ENCODE peak calls at places on chromosomes 4 and X, in six cellular contexts. One of them, this sample, is unnamed.

GRCh38 chrX:14095702-14096101 is 66.0 kb upstream of the GEMIN8 start:
- DNase-seq in transverse colon: peak; percentile 9
- DNase-seq in pancreas: peak; percentile 30
- DNase-seq in fibroblast of pulmonary artery: peak; percentile 74
- DNase-seq in AG09309: peak; percentile 27
- DNase-seq in kidney epithelial cell: peak; percentile 7
- DNase-seq in this sample: peak; percentile 23

GRCh38 chr4:110663738-110664444 is 41.0 kb upstream of the PITX2 start:
- DNase-seq in transverse colon: no peak
- DNase-seq in pancreas: no peak
- DNase-seq in fibroblast of pulmonary artery: no peak
- DNase-seq in AG09309: peak; percentile 46
- DNase-seq in kidney epithelial cell: peak; percentile 19
- DNase-seq in this sample: peak; percentile 51

GRCh38 chr4:162115323-162115722 is 48.5 kb downstream of the FSTL5 start:
- DNase-seq in transverse colon: no peak
- DNase-seq in pancreas: no peak
- DNase-seq in fibroblast of pulmonary artery: no peak
- DNase-seq in AG09309: no peak
- DNase-seq in kidney epithelial cell: no peak
- DNase-seq in this sample: no peak

GRCh38 chr4:52369649-52370048 is 289.5 kb downstream of the USP46 start:
- DNase-seq in transverse colon: no peak
- DNase-seq in pancreas: no peak
- DNase-seq in fibroblast of pulmonary artery: no peak
- DNase-seq in AG09309: no peak
- DNase-seq in kidney epithelial cell: no peak
- DNase-seq in this sample: peak; percentile 74

GRCh38 chr4:120801171-120801758 is 121.3 kb downstream of the PRDM5 start:
- DNase-seq in transverse colon: no peak
- DNase-seq in pancreas: no peak
- DNase-seq in fibroblast of pulmonary artery: peak; percentile 80
- DNase-seq in AG09309: peak; percentile 25
- DNase-seq in kidney epithelial cell: no peak
- DNase-seq in this sample: peak; percentile 64

GRCh38 chr4:67700119-67700873 is 659 bp downstream of the UBA6 start:
- DNase-seq in transverse colon: no peak
- DNase-seq in pancreas: no peak
- DNase-seq in fibroblast of pulmonary artery: peak; percentile 17
- DNase-seq in AG09309: no peak
- DNase-seq in kidney epithelial cell: no peak
- DNase-seq in this sample: no peak

GRCh38 chr4:119627267-119628190 is 1.1 kb downstream of the PDE5A start:
- DNase-seq in transverse colon: peak; percentile 72
- DNase-seq in pancreas: peak; percentile 72
- DNase-seq in fibroblast of pulmonary artery: peak; percentile 35
- DNase-seq in AG09309: no peak
- DNase-seq in kidney epithelial cell: no peak
- DNase-seq in this sample: peak; percentile 41

GRCh38 chr4:172983014-172983413 is 185.6 kb upstream of the GALNT7 start:
- DNase-seq in transverse colon: no peak
- DNase-seq in pancreas: no peak
- DNase-seq in fibroblast of pulmonary artery: peak; percentile 64
- DNase-seq in AG09309: no peak
- DNase-seq in kidney epithelial cell: no peak
- DNase-seq in this sample: no peak

GRCh38 chr4:133152330-133152791 is 3.3 kb downstream of the PCDH10 start:
- DNase-seq in transverse colon: no peak
- DNase-seq in pancreas: no peak
- DNase-seq in fibroblast of pulmonary artery: peak; percentile 31
- DNase-seq in AG09309: no peak
- DNase-seq in kidney epithelial cell: no peak
- DNase-seq in this sample: peak; percentile 20

GRCh38 chr4:6913350-6913749 is 3.7 kb downstream of the TBC1D14 start:
- DNase-seq in transverse colon: no peak
- DNase-seq in pancreas: no peak
- DNase-seq in fibroblast of pulmonary artery: no peak
- DNase-seq in AG09309: no peak
- DNase-seq in kidney epithelial cell: no peak
- DNase-seq in this sample: no peak

GRCh38 chr4:5029447-5029846 is 10.2 kb upstream of the CYTL1 start:
- DNase-seq in transverse colon: no peak
- DNase-seq in pancreas: no peak
- DNase-seq in fibroblast of pulmonary artery: no peak
- DNase-seq in AG09309: no peak
- DNase-seq in kidney epithelial cell: no peak
- DNase-seq in this sample: no peak

GRCh38 chr4:108794136-108794535 is 31.3 kb upstream of the ETNPPL start:
- DNase-seq in transverse colon: no peak
- DNase-seq in pancreas: no peak
- DNase-seq in fibroblast of pulmonary artery: peak; percentile 18
- DNase-seq in AG09309: no peak
- DNase-seq in kidney epithelial cell: peak; percentile 10
- DNase-seq in this sample: peak; percentile 10

GRCh38 chrX:126141014-126141413 is 25.1 kb downstream of the DCAF12L2 start:
- DNase-seq in transverse colon: no peak
- DNase-seq in pancreas: no peak
- DNase-seq in fibroblast of pulmonary artery: no peak
- DNase-seq in AG09309: no peak
- DNase-seq in kidney epithelial cell: no peak
- DNase-seq in this sample: no peak

GRCh38 chrX:77788050-77788449 is 2.0 kb upstream of the ATRX start:
- DNase-seq in transverse colon: no peak
- DNase-seq in pancreas: no peak
- DNase-seq in fibroblast of pulmonary artery: no peak
- DNase-seq in AG09309: peak; percentile 20
- DNase-seq in kidney epithelial cell: no peak
- DNase-seq in this sample: no peak

GRCh38 chr4:14379148-14379547 is 623.1 kb upstream of the CPEB2 start:
- DNase-seq in transverse colon: no peak
- DNase-seq in pancreas: no peak
- DNase-seq in fibroblast of pulmonary artery: no peak
- DNase-seq in AG09309: no peak
- DNase-seq in kidney epithelial cell: no peak
- DNase-seq in this sample: no peak

GRCh38 chr4:23889814-23890269 is at the start of gene PPARGC1A:
- DNase-seq in transverse colon: peak; percentile 81
- DNase-seq in pancreas: peak; percentile 36
- DNase-seq in fibroblast of pulmonary artery: peak; percentile 26
- DNase-seq in AG09309: no peak
- DNase-seq in kidney epithelial cell: peak; percentile 59
- DNase-seq in this sample: no peak

GRCh38 chr4:112075129-112075753 is 70.0 kb upstream of the FAM241A start:
- DNase-seq in transverse colon: peak; percentile 12
- DNase-seq in pancreas: no peak
- DNase-seq in fibroblast of pulmonary artery: peak; percentile 78
- DNase-seq in AG09309: no peak
- DNase-seq in kidney epithelial cell: no peak
- DNase-seq in this sample: peak; percentile 60

GRCh38 chrX:22686138-22686541 is 313.6 kb upstream of the DDX53 start:
- DNase-seq in transverse colon: no peak
- DNase-seq in pancreas: no peak
- DNase-seq in fibroblast of pulmonary artery: peak; percentile 91
- DNase-seq in AG09309: no peak
- DNase-seq in kidney epithelial cell: peak; percentile 66
- DNase-seq in this sample: no peak

DNA sequence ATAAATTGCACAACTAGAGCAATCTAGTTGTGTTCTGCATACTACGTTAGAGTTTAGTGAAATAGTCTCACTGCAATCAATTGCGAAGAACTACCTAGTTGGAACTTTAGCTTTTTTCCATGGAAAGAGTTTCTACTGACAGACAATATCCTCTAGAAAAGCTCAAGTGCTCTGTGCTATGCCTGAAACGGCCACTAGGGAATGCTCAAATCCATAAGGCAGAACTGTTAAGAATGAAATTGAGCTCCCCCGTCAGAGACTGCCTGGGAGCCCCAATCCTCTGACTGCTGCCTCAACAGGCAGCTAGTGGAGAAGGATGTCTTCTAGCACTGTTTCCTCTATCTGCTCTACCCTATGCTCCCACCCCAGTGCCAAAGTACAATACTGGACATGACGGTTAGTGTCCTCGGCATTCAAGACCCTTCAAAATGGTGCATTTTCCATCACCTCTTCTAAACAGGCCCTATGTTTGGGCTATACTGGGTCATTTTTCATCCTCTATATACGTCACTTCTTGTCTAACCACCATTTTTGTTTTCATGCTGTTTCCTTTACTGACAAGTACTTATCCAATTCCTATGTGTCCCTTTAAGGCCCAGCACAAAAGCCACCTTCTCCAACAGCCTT is 35.3 kb downstream of the FRMD7 start:
- DNase-seq in transverse colon: peak; percentile 50
- DNase-seq in pancreas: peak; percentile 34
- DNase-seq in fibroblast of pulmonary artery: peak; percentile 78
- DNase-seq in AG09309: peak; percentile 31
- DNase-seq in kidney epithelial cell: no peak
- DNase-seq in this sample: no peak
- TF ChIP-seq CTCF in transverse colon: peak; percentile 72
- TF ChIP-seq CTCF in pancreas: peak; percentile 75
- TF ChIP-seq CTCF in fibroblast of pulmonary artery: peak; percentile 82
- TF ChIP-seq CTCF in AG09309: peak; percentile 77
- TF ChIP-seq CTCF in kidney epithelial cell: peak; percentile 70
- TF ChIP-seq CTCF in this sample: peak; percentile 74

GRCh38 chr4:140331245-140331644 is 42.2 kb upstream of the SCOC start:
- DNase-seq in transverse colon: no peak
- DNase-seq in pancreas: no peak
- DNase-seq in fibroblast of pulmonary artery: no peak
- DNase-seq in AG09309: no peak
- DNase-seq in kidney epithelial cell: no peak
- DNase-seq in this sample: no peak

GRCh38 chr4:140326395-140326993 is 47.0 kb upstream of the SCOC start:
- DNase-seq in transverse colon: peak; percentile 14
- DNase-seq in pancreas: no peak
- DNase-seq in fibroblast of pulmonary artery: peak; percentile 73
- DNase-seq in AG09309: no peak
- DNase-seq in kidney epithelial cell: no peak
- DNase-seq in this sample: peak; percentile 13

GRCh38 chr4:140332734-140333133 is 40.7 kb upstream of the SCOC start:
- DNase-seq in transverse colon: no peak
- DNase-seq in pancreas: no peak
- DNase-seq in fibroblast of pulmonary artery: no peak
- DNase-seq in AG09309: no peak
- DNase-seq in kidney epithelial cell: no peak
- DNase-seq in this sample: no peak

GRCh38 chr4:140333523-140333922 is 39.9 kb upstream of the SCOC start:
- DNase-seq in transverse colon: no peak
- DNase-seq in pancreas: no peak
- DNase-seq in fibroblast of pulmonary artery: no peak
- DNase-seq in AG09309: no peak
- DNase-seq in kidney epithelial cell: no peak
- DNase-seq in this sample: no peak

DNA sequence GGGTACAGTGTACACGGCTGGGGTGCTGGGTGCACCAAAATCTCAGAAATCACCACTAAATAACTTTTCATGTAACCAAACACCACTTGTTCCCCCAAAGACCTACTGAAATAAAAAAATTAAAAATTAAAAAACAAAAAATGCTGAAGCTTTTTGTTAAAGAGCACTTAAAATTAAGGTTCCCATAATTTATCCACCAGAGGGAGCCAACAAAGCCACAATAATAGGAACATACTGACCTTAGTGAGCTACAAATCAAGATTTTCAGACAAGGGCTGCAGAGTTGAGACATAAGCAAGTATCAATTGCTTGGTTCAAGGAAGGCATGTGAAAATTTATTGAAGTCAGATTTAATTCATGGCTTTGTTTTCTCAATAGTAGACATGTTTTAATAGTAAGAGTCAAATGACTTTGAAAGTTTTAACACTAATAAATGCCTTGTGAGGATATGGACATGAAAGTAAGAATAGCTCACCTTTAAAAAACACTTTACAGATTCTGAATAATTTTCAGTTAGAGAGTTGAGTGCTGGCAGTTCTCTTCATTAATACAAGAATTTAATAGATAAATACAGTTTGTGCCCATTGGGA is 43.0 kb upstream of the SCOC start:
- DNase-seq in transverse colon: no peak
- DNase-seq in pancreas: no peak
- DNase-seq in fibroblast of pulmonary artery: peak; percentile 70
- DNase-seq in AG09309: no peak
- DNase-seq in kidney epithelial cell: no peak
- DNase-seq in this sample: no peak
- TF ChIP-seq CTCF in transverse colon: peak; percentile 47
- TF ChIP-seq CTCF in pancreas: peak; percentile 27
- TF ChIP-seq CTCF in fibroblast of pulmonary artery: peak; percentile 59
- TF ChIP-seq CTCF in AG09309: peak; percentile 59
- TF ChIP-seq CTCF in kidney epithelial cell: peak; percentile 65
- TF ChIP-seq CTCF in this sample: peak; percentile 75

DNA sequence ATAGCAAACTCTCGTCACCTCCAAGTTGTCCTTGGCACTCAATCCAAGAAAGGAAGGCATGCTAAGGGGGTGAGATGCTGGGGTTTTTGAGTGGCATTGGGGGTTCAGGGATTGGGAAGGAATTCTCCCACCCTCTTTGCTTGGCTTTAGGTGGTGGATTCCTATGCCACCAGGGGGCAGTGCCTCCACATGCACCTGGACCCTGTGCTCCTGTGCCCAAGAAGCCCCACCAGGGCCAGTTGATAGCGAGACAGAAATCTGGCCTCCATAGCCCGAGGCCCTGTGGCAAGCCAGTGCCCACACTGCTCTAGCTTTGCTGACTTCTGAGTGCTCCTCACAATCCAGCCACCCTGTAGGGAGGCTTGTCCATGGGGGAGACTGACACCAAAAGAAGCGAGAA is 2.0 kb upstream of the FATE1 start:
- DNase-seq in transverse colon: no peak
- DNase-seq in pancreas: no peak
- DNase-seq in fibroblast of pulmonary artery: peak; percentile 12
- DNase-seq in AG09309: no peak
- DNase-seq in kidney epithelial cell: no peak
- DNase-seq in this sample: peak; percentile 1
- TF ChIP-seq CTCF in transverse colon: peak; percentile 18
- TF ChIP-seq CTCF in pancreas: no peak
- TF ChIP-seq CTCF in fibroblast of pulmonary artery: peak; percentile 41
- TF ChIP-seq CTCF in AG09309: peak; percentile 55
- TF ChIP-seq CTCF in kidney epithelial cell: peak; percentile 50
- TF ChIP-seq CTCF in this sample: peak; percentile 52

GRCh38 chrX:24124227-24124799 is 25.2 kb upstream of the ZFX start:
- DNase-seq in transverse colon: no peak
- DNase-seq in pancreas: no peak
- DNase-seq in fibroblast of pulmonary artery: no peak
- DNase-seq in AG09309: no peak
- DNase-seq in kidney epithelial cell: no peak
- DNase-seq in this sample: no peak

DNA sequence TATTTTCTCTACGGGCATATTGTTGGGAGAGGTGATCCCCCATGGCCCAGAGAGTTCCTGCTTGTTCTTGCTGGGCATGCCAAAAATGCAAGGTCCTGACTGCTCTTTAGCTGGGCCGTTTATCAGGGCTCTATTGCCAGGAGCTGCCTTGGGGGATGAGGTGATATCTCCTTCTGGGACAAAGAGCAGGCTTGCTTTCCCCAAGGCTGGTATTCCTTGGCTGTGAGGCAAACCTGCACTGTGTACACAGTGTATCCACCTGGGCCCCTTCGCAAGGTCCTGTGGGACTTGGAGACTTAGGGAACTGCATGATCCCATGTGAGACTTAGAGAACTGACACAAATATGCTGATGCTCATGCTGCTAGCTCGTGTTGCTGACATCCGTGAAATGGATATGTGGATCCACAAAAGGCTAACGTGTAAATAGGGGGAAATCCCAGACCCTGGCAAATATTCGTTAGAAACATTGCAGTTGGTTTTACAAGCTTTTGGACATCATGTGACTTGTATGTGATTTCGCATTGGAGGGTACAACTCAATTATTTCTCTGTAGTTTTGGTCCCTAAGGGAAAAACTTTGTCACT is 24.4 kb upstream of the ZFX start:
- DNase-seq in transverse colon: no peak
- DNase-seq in pancreas: peak; percentile 33
- DNase-seq in fibroblast of pulmonary artery: no peak
- DNase-seq in AG09309: no peak
- DNase-seq in kidney epithelial cell: no peak
- DNase-seq in this sample: no peak
- TF ChIP-seq CTCF in transverse colon: no peak
- TF ChIP-seq CTCF in pancreas: no peak
- TF ChIP-seq CTCF in fibroblast of pulmonary artery: no peak
- TF ChIP-seq CTCF in AG09309: no peak
- TF ChIP-seq CTCF in kidney epithelial cell: no peak
- TF ChIP-seq CTCF in this sample: no peak